ENCODE peak calls at places on chromosome 17, in nine cellular contexts. H, X, P, I, A, T, W, Q and V are unnamed samples.

GRCh38 chr17:82449136-82449882 is 1.2 kb downstream of the CYBC1 start:
- DNase-seq in X (no peak), I (no peak), A (peak; percentile 22), T (peak; percentile 90), Q (no peak), H (no peak), P (no peak), W (peak; percentile 67), V (no peak)

GRCh38 chr17:10638151-10638550 is 19.0 kb downstream of the MYH3 start:
- DNase-seq in Q (no peak), T (no peak), W (no peak), A (no peak), X (no peak), H (no peak), P (no peak), I (no peak), V (no peak)

GRCh38 chr17:35245196-35245486 is 2.3 kb downstream of the SLFN5 start:
- DNase-seq in P (no peak), T (peak; percentile 28), H (peak; percentile 63), Q (peak; percentile 92), A (no peak), X (peak; percentile 92), I (no peak), W (no peak), V (no peak)

GRCh38 chr17:17892731-17893130 is 55.9 kb upstream of the SREBF1 start:
- DNase-seq in I (no peak), X (no peak), A (no peak), Q (no peak), H (no peak), T (no peak), W (no peak), P (no peak), V (no peak)

GRCh38 chr17:81239714-81240555 is 817 bp downstream of the NDUFAF8 start:
- DNase-seq in W (no peak), X (no peak), H (peak; percentile 13), Q (no peak), P (no peak), I (no peak), A (no peak), T (peak; percentile 62), V (no peak)

GRCh38 chr17:41538565-41538991 is 10.5 kb upstream of the KRT19 start:
- DNase-seq in W (no peak), I (no peak), H (no peak), X (no peak), T (no peak), Q (no peak), A (no peak), P (no peak), V (no peak)

GRCh38 chr17:79503440-79503839 is 107.4 kb downstream of the RBFOX3 start:
- DNase-seq in T (no peak), W (no peak), P (no peak), X (no peak), H (no peak), A (no peak), I (no peak), Q (no peak), V (no peak)

GRCh38 chr17:74770498-74771318 is 5.4 kb downstream of the NAT9 start:
- DNase-seq in Q (no peak), A (peak; percentile 90), P (peak; percentile 69), I (peak; percentile 45), X (no peak), H (peak; percentile 34), T (peak; percentile 77), W (peak; percentile 73), V (peak; percentile 83)

GRCh38 chr17:75976175-75976848 is 2.7 kb downstream of the ACOX1 start:
- DNase-seq in Q (no peak), T (no peak), I (no peak), W (no peak), H (no peak), P (no peak), X (no peak), A (no peak), V (no peak)

GRCh38 chr17:33262724-33263123 is 30.4 kb downstream of the ASIC2 start:
- DNase-seq in W (no peak), I (no peak), T (no peak), H (no peak), X (no peak), P (no peak), A (no peak), Q (no peak), V (no peak)

GRCh38 chr17:74637265-74637664 is 13.7 kb upstream of the CD300E start:
- DNase-seq in Q (no peak), I (no peak), X (no peak), H (no peak), T (no peak), A (no peak), W (no peak), P (no peak), V (no peak)

GRCh38 chr17:3974138-3974687 is 10.0 kb upstream of the ATP2A3 start:
- DNase-seq in T (no peak), P (no peak), A (no peak), I (no peak), Q (no peak), X (no peak), H (no peak), W (no peak), V (no peak)

GRCh38 chr17:1055751-1056645 is 59.1 kb downstream of the TIMM22 start:
- DNase-seq in I (peak; percentile 76), X (no peak), W (peak; percentile 18), H (no peak), Q (peak; percentile 10), T (peak; percentile 45), P (peak; percentile 86), A (peak; percentile 72), V (peak; percentile 64)

GRCh38 chr17:40318835-40319332 is 9.9 kb downstream of the RARA start:
- DNase-seq in I (no peak), P (no peak), W (no peak), A (no peak), X (no peak), T (no peak), Q (no peak), H (no peak), V (no peak)

GRCh38 chr17:50882851-50883250 is 16.7 kb upstream of the TOB1 start:
- DNase-seq in I (no peak), A (no peak), T (no peak), W (no peak), X (no peak), Q (no peak), H (no peak), P (no peak), V (no peak)

GRCh38 chr17:7858487-7858832 is 657 bp downstream of the CYB5D1 start:
- DNase-seq in P (peak; percentile 57), I (no peak), Q (no peak), W (no peak), T (peak; percentile 22), A (peak; percentile 61), H (peak; percentile 61), X (no peak), V (no peak)

GRCh38 chr17:34762078-34762477 is 182.7 kb downstream of the TMEM132E start:
- DNase-seq in A (no peak), X (no peak), H (no peak), W (no peak), P (no peak), I (no peak), Q (no peak), T (no peak), V (no peak)

GRCh38 chr17:41678907-41679739 is 9.6 kb upstream of the EIF1 start:
- DNase-seq in A (no peak), P (no peak), W (no peak), H (peak; percentile 90), Q (no peak), X (no peak), I (no peak), T (peak; percentile 98), V (no peak)

GRCh38 chr17:43881758-43882505 is 25.4 kb downstream of the MPP2 start:
- DNase-seq in H (no peak), I (no peak), A (no peak), X (no peak), P (no peak), T (no peak), Q (no peak), W (no peak), V (no peak)

GRCh38 chr17:281365-281999 is 71.1 kb downstream of the RPH3AL start:
- DNase-seq in W (no peak), I (no peak), T (no peak), X (no peak), H (no peak), Q (no peak), A (no peak), P (no peak), V (no peak)

GRCh38 chr17:80758793-80759673 is 214.4 kb downstream of the RPTOR start:
- DNase-seq in A (no peak), W (no peak), P (no peak), H (no peak), Q (no peak), T (peak; percentile 87), X (no peak), I (no peak), V (no peak)

GRCh38 chr17:28612531-28612930 is 1.5 kb downstream of the RSKR start:
- DNase-seq in W (no peak), P (no peak), X (no peak), T (no peak), A (no peak), I (no peak), Q (no peak), H (no peak), V (no peak)

GRCh38 chr17:52823155-52823554 is 664.6 kb upstream of the CA10 start:
- DNase-seq in T (no peak), X (no peak), I (no peak), Q (no peak), H (no peak), P (no peak), W (no peak), A (no peak), V (no peak)

GRCh38 chr17:39579318-39580081 is 28.2 kb downstream of the NEUROD2 start:
- DNase-seq in X (no peak), A (no peak), H (no peak), I (no peak), W (no peak), T (no peak), Q (no peak), P (no peak), V (no peak)

GRCh38 chr17:65137076-65137935 is at the start of gene RGS9:
- DNase-seq in A (peak; percentile 82), Q (no peak), W (peak; percentile 78), P (peak; percentile 91), X (no peak), T (peak; percentile 77), I (peak; percentile 78), H (peak; percentile 31), V (peak; percentile 80)

GRCh38 chr17:8481089-8481488 is 45.4 kb downstream of the NDEL1 start:
- DNase-seq in X (no peak), W (no peak), T (no peak), Q (no peak), H (no peak), I (no peak), A (no peak), P (no peak), V (no peak)

GRCh38 chr17:19339341-19339815 is 23.1 kb downstream of the B9D1 start:
- DNase-seq in P (no peak), Q (no peak), A (no peak), H (no peak), T (no peak), X (no peak), W (no peak), I (no peak), V (no peak)

GRCh38 chr17:76962858-76963257 is 94.7 kb downstream of the MGAT5B start:
- DNase-seq in A (no peak), I (no peak), W (no peak), H (no peak), X (no peak), P (no peak), Q (no peak), T (no peak), V (no peak)

GRCh38 chr17:29597361-29598172 is 4.6 kb downstream of the ANKRD13B start:
- DNase-seq in W (no peak), Q (no peak), H (no peak), X (no peak), P (no peak), T (no peak), I (no peak), A (no peak), V (no peak)

GRCh38 chr17:5466295-5466694 is 2.5 kb downstream of the DHX33 start:
- DNase-seq in W (no peak), P (no peak), T (no peak), X (no peak), A (no peak), H (no peak), I (no peak), Q (no peak), V (no peak)

GRCh38 chr17:55783684-55784245 is 32.9 kb downstream of the PCTP start:
- DNase-seq in P (no peak), T (no peak), X (no peak), Q (peak; percentile 37), A (peak; percentile 16), I (no peak), W (no peak), H (no peak), V (no peak)